ENCODE peak calls at places on chromosomes 1 and 21, in six cellular contexts. One of them, this sample, is unnamed.

GRCh38 chr1:178627037-178627436 is 98.0 kb upstream of the RALGPS2 start:
- DNase-seq in breast epithelium: no peak
- DNase-seq in thoracic aorta: no peak
- DNase-seq in foreskin keratinocyte: no peak
- DNase-seq in neural crest cell: no peak
- DNase-seq in H9: no peak
- DNase-seq in this sample: no peak

GRCh38 chr1:203556047-203556851 is 62.3 kb downstream of the OPTC start:
- DNase-seq in foreskin keratinocyte: no peak
- DNase-seq in thoracic aorta: peak
- DNase-seq in breast epithelium: no peak
- DNase-seq in H9: peak
- DNase-seq in neural crest cell: no peak
- DNase-seq in this sample: no peak

GRCh38 chr1:2236695-2237677 is 8.9 kb downstream of the SKI start:
- DNase-seq in breast epithelium: no peak
- DNase-seq in neural crest cell: no peak
- DNase-seq in H9: peak
- DNase-seq in foreskin keratinocyte: no peak
- DNase-seq in thoracic aorta: no peak
- DNase-seq in this sample: no peak

GRCh38 chr1:75712306-75712705 is 12.2 kb upstream of the ACADM start:
- DNase-seq in foreskin keratinocyte: no peak
- DNase-seq in H9: no peak
- DNase-seq in neural crest cell: no peak
- DNase-seq in breast epithelium: no peak
- DNase-seq in thoracic aorta: no peak
- DNase-seq in this sample: no peak

GRCh38 chr1:203342192-203342940 is 8.6 kb downstream of the FMOD start:
- DNase-seq in breast epithelium: no peak
- DNase-seq in neural crest cell: peak
- DNase-seq in H9: peak
- DNase-seq in thoracic aorta: no peak
- DNase-seq in foreskin keratinocyte: peak
- DNase-seq in this sample: peak

GRCh38 chr21:43712268-43712942 is 6.5 kb upstream of the PDXK start:
- DNase-seq in neural crest cell: no peak
- DNase-seq in thoracic aorta: no peak
- DNase-seq in breast epithelium: peak
- DNase-seq in foreskin keratinocyte: peak
- DNase-seq in H9: peak
- DNase-seq in this sample: peak

GRCh38 chr1:236907205-236907604 is 97.0 kb downstream of the MT1HL1 start:
- DNase-seq in H9: no peak
- DNase-seq in neural crest cell: no peak
- DNase-seq in breast epithelium: no peak
- DNase-seq in foreskin keratinocyte: no peak
- DNase-seq in thoracic aorta: no peak
- DNase-seq in this sample: no peak

GRCh38 chr1:183871568-183871967 is 66.6 kb downstream of the RGL1 start:
- DNase-seq in neural crest cell: no peak
- DNase-seq in breast epithelium: no peak
- DNase-seq in H9: no peak
- DNase-seq in thoracic aorta: no peak
- DNase-seq in foreskin keratinocyte: no peak
- DNase-seq in this sample: no peak

GRCh38 chr1:211088156-211088555 is 45.8 kb downstream of the KCNH1 start:
- DNase-seq in neural crest cell: no peak
- DNase-seq in foreskin keratinocyte: no peak
- DNase-seq in H9: no peak
- DNase-seq in breast epithelium: no peak
- DNase-seq in thoracic aorta: no peak
- DNase-seq in this sample: no peak

GRCh38 chr1:186187601-186188000 is 187.5 kb downstream of the TPR start:
- DNase-seq in breast epithelium: no peak
- DNase-seq in neural crest cell: no peak
- DNase-seq in thoracic aorta: no peak
- DNase-seq in H9: no peak
- DNase-seq in foreskin keratinocyte: peak
- DNase-seq in this sample: peak

GRCh38 chr1:19765623-19766022 is 34.1 kb downstream of the TMCO4 start:
- DNase-seq in foreskin keratinocyte: peak
- DNase-seq in H9: no peak
- DNase-seq in neural crest cell: no peak
- DNase-seq in thoracic aorta: no peak
- DNase-seq in breast epithelium: no peak
- DNase-seq in this sample: peak

GRCh38 chr1:16237343-16237830 is 404 bp upstream of the CPLANE2 start:
- DNase-seq in H9: no peak
- DNase-seq in thoracic aorta: no peak
- DNase-seq in breast epithelium: no peak
- DNase-seq in neural crest cell: no peak
- DNase-seq in foreskin keratinocyte: no peak
- DNase-seq in this sample: no peak

GRCh38 chr21:31918250-31918775 is 45.5 kb downstream of the HUNK start:
- DNase-seq in neural crest cell: no peak
- DNase-seq in thoracic aorta: no peak
- DNase-seq in H9: no peak
- DNase-seq in foreskin keratinocyte: no peak
- DNase-seq in breast epithelium: no peak
- DNase-seq in this sample: no peak
- TF ChIP-seq CTCF in neural crest cell: peak
- TF ChIP-seq CTCF in thoracic aorta: no peak
- TF ChIP-seq CTCF in H9: peak
- TF ChIP-seq CTCF in foreskin keratinocyte: no peak
- TF ChIP-seq CTCF in breast epithelium: no peak
- TF ChIP-seq CTCF in this sample: no peak

DNA sequence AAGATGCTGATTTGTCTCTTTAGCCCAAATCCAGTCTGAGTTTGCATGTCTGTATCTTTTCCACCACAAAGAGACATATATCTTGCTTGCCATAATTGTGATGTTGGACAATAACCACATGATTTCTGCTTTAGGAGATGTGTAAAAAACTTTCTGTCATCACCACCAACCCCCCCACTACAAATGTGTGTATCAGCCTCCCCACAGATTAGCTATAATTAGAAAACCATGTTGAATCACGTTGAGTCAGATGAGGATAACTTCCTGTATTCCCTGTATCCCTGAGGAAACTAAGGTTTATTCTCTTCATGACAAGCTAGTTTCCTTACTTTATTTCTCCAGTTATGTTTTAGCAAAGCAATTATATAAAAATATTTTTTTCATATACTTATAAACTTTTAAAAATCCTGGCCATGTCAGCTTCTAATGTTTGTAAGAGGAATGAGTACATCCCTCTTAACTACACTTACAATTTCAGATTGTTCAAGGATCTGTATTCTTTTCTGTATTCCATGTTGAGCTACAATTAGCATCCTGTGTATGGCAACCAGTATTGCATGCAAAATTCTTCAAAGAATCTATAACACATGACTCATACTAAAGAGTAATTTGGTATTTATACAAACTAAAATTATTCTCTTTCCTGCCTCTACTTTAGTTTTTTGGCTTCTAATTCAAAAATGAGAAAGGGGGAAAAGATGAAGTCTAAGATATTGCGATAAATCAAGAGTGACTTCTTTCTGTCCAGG is 143.0 kb downstream of the FMN2 start:
- DNase-seq in thoracic aorta: no peak
- DNase-seq in H9: no peak
- DNase-seq in breast epithelium: no peak
- DNase-seq in foreskin keratinocyte: no peak
- DNase-seq in neural crest cell: no peak
- DNase-seq in this sample: peak
- TF ChIP-seq CTCF in thoracic aorta: no peak
- TF ChIP-seq CTCF in H9: no peak
- TF ChIP-seq CTCF in breast epithelium: no peak
- TF ChIP-seq CTCF in foreskin keratinocyte: no peak
- TF ChIP-seq CTCF in neural crest cell: no peak
- TF ChIP-seq CTCF in this sample: no peak

DNA sequence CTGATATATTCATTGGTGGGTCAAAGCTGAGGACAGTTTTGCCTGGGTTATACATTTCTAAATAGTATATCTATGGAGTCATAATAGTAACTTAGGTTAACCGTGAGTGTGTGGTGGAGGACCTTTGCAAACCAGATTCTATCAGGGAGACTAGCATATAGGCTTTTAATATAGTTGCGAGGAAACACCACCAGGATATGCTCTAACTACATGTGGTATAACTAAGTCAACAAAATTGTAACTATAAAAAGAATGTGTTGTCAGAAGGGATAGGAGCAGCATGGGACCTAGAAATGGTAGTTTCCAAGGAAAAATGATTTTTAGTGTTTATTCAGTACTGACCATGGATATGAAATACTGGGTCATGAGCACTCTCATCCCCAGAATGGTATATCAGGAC is 338.1 kb downstream of the TGFB2 start:
- DNase-seq in foreskin keratinocyte: no peak
- DNase-seq in H9: no peak
- DNase-seq in thoracic aorta: no peak
- DNase-seq in breast epithelium: no peak
- DNase-seq in neural crest cell: no peak
- DNase-seq in this sample: no peak
- TF ChIP-seq CTCF in foreskin keratinocyte: peak
- TF ChIP-seq CTCF in H9: no peak
- TF ChIP-seq CTCF in thoracic aorta: no peak
- TF ChIP-seq CTCF in breast epithelium: no peak
- TF ChIP-seq CTCF in neural crest cell: no peak
- TF ChIP-seq CTCF in this sample: no peak

DNA sequence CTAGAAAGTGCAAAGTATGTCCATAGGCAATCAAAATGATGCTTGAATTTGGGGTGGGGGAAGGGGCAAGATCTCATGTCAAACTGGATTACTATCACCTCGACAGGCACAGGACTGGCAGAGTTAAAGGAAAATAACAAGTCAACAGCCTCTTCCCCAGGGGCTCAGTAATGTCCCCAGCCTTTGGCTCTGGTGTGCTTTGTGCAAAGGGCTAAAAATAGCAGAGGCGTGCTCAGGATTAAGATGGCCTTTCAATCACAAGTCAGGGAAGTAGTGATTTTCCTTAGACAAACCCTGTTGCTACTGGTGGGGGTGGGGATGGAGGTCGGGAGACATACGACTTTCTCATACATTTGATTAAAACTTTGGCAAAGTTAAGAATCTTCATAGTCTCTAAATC is 63.4 kb upstream of the OLIG2 start:
- DNase-seq in neural crest cell: no peak
- DNase-seq in foreskin keratinocyte: no peak
- DNase-seq in thoracic aorta: no peak
- DNase-seq in H9: peak
- DNase-seq in breast epithelium: no peak
- DNase-seq in this sample: no peak
- TF ChIP-seq CTCF in neural crest cell: no peak
- TF ChIP-seq CTCF in foreskin keratinocyte: no peak
- TF ChIP-seq CTCF in thoracic aorta: no peak
- TF ChIP-seq CTCF in H9: no peak
- TF ChIP-seq CTCF in breast epithelium: no peak
- TF ChIP-seq CTCF in this sample: no peak

GRCh38 chr21:39915881-39916280 is 48.6 kb downstream of the PCP4 start:
- DNase-seq in foreskin keratinocyte: no peak
- DNase-seq in thoracic aorta: no peak
- DNase-seq in H9: no peak
- DNase-seq in neural crest cell: no peak
- DNase-seq in breast epithelium: no peak
- DNase-seq in this sample: no peak
- TF ChIP-seq CTCF in foreskin keratinocyte: no peak
- TF ChIP-seq CTCF in thoracic aorta: no peak
- TF ChIP-seq CTCF in H9: no peak
- TF ChIP-seq CTCF in neural crest cell: no peak
- TF ChIP-seq CTCF in breast epithelium: no peak
- TF ChIP-seq CTCF in this sample: no peak

GRCh38 chr1:48882020-48882419 is 105.3 kb upstream of the BEND5 start:
- DNase-seq in H9: no peak
- DNase-seq in neural crest cell: no peak
- DNase-seq in thoracic aorta: no peak
- DNase-seq in foreskin keratinocyte: peak
- DNase-seq in breast epithelium: no peak
- DNase-seq in this sample: no peak
- TF ChIP-seq CTCF in H9: no peak
- TF ChIP-seq CTCF in neural crest cell: no peak
- TF ChIP-seq CTCF in thoracic aorta: no peak
- TF ChIP-seq CTCF in foreskin keratinocyte: no peak
- TF ChIP-seq CTCF in breast epithelium: no peak
- TF ChIP-seq CTCF in this sample: no peak

GRCh38 chr1:46411010-46411405 is 16.9 kb downstream of the FAAH start:
- DNase-seq in thoracic aorta: no peak
- DNase-seq in foreskin keratinocyte: no peak
- DNase-seq in H9: no peak
- DNase-seq in breast epithelium: no peak
- DNase-seq in neural crest cell: no peak
- DNase-seq in this sample: no peak

GRCh38 chr1:46415514-46415913 is 21.4 kb downstream of the FAAH start:
- DNase-seq in breast epithelium: no peak
- DNase-seq in neural crest cell: no peak
- DNase-seq in thoracic aorta: no peak
- DNase-seq in H9: no peak
- DNase-seq in foreskin keratinocyte: no peak
- DNase-seq in this sample: no peak

GRCh38 chr1:46411601-46412341 is 17.7 kb downstream of the FAAH start:
- DNase-seq in neural crest cell: no peak
- DNase-seq in H9: peak
- DNase-seq in thoracic aorta: no peak
- DNase-seq in breast epithelium: no peak
- DNase-seq in foreskin keratinocyte: no peak
- DNase-seq in this sample: no peak

GRCh38 chr1:46412853-46413595 is 18.9 kb downstream of the FAAH start:
- DNase-seq in foreskin keratinocyte: no peak
- DNase-seq in neural crest cell: no peak
- DNase-seq in breast epithelium: no peak
- DNase-seq in thoracic aorta: no peak
- DNase-seq in H9: no peak
- DNase-seq in this sample: no peak

GRCh38 chr1:46413596-46413985 is 19.5 kb downstream of the FAAH start:
- DNase-seq in thoracic aorta: no peak
- DNase-seq in neural crest cell: no peak
- DNase-seq in H9: peak
- DNase-seq in breast epithelium: no peak
- DNase-seq in foreskin keratinocyte: no peak
- DNase-seq in this sample: no peak
- TF ChIP-seq CTCF in thoracic aorta: no peak
- TF ChIP-seq CTCF in neural crest cell: no peak
- TF ChIP-seq CTCF in H9: peak
- TF ChIP-seq CTCF in breast epithelium: no peak
- TF ChIP-seq CTCF in foreskin keratinocyte: peak
- TF ChIP-seq CTCF in this sample: peak

This sample was measured in MCF 10A.